ENCODE peak calls at places on chromosomes 1 and 21, in five cellular contexts. M is A549, B is K562, N is HepG2, X is GM12878. I is an unnamed sample.

GRCh38 chr1:4485878-4486277 is 168.5 kb upstream of the AJAP1 start:
- DNase-seq in M (no peak), B (no peak), N (no peak), X (no peak), I (no peak)

GRCh38 chr1:22673486-22674409 is 20.7 kb downstream of the C1QB start:
- DNase-seq in M (peak), B (peak), N (peak), X (no peak), I (no peak)

GRCh38 chr1:27350673-27351540 is 9.1 kb downstream of the SYTL1 start:
- DNase-seq in M (no peak), B (peak), N (peak), X (no peak), I (peak)

GRCh38 chr1:14666376-14666775 is 67.9 kb downstream of the KAZN start:
- DNase-seq in M (no peak), B (no peak), N (no peak), X (no peak), I (no peak)

GRCh38 chr1:58881471-58881994 is 97.7 kb upstream of the JUN start:
- DNase-seq in M (peak), B (peak), N (peak), X (no peak), I (no peak)

GRCh38 chr1:216183427-216183826 is 239.8 kb downstream of the USH2A start:
- DNase-seq in M (no peak), B (no peak), N (no peak), X (no peak), I (no peak)

GRCh38 chr21:25638634-25639166 is 358 bp upstream of the JAM2 start:
- DNase-seq in M (no peak), B (no peak), N (no peak), X (peak), I (no peak)

GRCh38 chr1:24720152-24720551 is 25.1 kb upstream of the CLIC4 start:
- DNase-seq in M (no peak), B (peak), N (peak), X (no peak), I (no peak)

GRCh38 chr1:85361106-85361505 is 84.7 kb upstream of the BCL10 start:
- DNase-seq in M (no peak), B (no peak), N (peak), X (no peak), I (no peak)

GRCh38 chr1:151158311-151158710 is 1.9 kb downstream of the TNFAIP8L2 start:
- DNase-seq in M (no peak), B (no peak), N (no peak), X (no peak), I (no peak)

GRCh38 chr1:33763406-33763805 is 100.5 kb upstream of the HMGB4 start:
- DNase-seq in M (no peak), B (no peak), N (no peak), X (no peak), I (no peak)

GRCh38 chr1:110639724-110640386 is 33.7 kb upstream of the KCNA2 start:
- DNase-seq in M (peak), B (no peak), N (no peak), X (no peak), I (no peak)

DNA sequence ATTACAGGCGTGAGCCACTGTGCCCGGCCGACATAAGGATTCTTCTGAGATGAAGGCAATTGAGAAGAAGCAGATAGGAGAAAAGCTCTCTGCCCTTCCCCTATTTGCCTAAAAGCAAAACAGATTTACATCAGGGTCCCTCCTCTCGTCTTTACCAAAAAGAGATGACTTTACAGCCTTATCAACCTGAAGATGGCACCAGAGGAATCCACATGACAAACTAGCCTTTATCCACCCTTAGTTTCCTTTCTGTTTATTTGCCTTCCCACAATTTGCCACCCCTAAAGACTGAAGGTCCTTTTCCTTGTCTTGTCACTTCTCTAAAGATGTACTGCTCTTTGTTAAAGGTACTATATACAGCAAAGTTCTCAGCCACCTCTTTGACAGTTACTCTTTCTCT is 70.7 kb upstream of the KRTAP19-8 start:
- DNase-seq in M (no peak), B (no peak), N (no peak), X (no peak), I (no peak)
- TF ChIP-seq CTCF in M (no peak), B (no peak), N (peak), X (peak), I (peak)

GRCh38 chr1:237953238-237953637 is 62.5 kb upstream of the ZP4 start:
- DNase-seq in M (peak), B (no peak), N (no peak), X (no peak), I (no peak)
- TF ChIP-seq KDM1A in M (no peak), B (no peak), N (no peak), X (no peak), I (no peak)

GRCh38 chr1:38875811-38876210 is 2.7 kb upstream of the MYCBP start:
- DNase-seq in M (no peak), B (no peak), N (no peak), X (no peak), I (no peak)

GRCh38 chr1:38872401-38873026 is 634 bp downstream of the MYCBP start:
- DNase-seq in M (no peak), B (no peak), N (no peak), X (no peak), I (no peak)

GRCh38 chr1:38870996-38871395 is 2.2 kb downstream of the MYCBP start:
- DNase-seq in M (no peak), B (no peak), N (no peak), X (no peak), I (no peak)

GRCh38 chr1:38873027-38873969 is at the start of gene MYCBP:
- DNase-seq in M (peak), B (peak), N (peak), X (peak), I (peak)
- TF ChIP-seq CTCF in M (no peak), B (peak), N (peak), X (no peak), I (no peak)

DNA sequence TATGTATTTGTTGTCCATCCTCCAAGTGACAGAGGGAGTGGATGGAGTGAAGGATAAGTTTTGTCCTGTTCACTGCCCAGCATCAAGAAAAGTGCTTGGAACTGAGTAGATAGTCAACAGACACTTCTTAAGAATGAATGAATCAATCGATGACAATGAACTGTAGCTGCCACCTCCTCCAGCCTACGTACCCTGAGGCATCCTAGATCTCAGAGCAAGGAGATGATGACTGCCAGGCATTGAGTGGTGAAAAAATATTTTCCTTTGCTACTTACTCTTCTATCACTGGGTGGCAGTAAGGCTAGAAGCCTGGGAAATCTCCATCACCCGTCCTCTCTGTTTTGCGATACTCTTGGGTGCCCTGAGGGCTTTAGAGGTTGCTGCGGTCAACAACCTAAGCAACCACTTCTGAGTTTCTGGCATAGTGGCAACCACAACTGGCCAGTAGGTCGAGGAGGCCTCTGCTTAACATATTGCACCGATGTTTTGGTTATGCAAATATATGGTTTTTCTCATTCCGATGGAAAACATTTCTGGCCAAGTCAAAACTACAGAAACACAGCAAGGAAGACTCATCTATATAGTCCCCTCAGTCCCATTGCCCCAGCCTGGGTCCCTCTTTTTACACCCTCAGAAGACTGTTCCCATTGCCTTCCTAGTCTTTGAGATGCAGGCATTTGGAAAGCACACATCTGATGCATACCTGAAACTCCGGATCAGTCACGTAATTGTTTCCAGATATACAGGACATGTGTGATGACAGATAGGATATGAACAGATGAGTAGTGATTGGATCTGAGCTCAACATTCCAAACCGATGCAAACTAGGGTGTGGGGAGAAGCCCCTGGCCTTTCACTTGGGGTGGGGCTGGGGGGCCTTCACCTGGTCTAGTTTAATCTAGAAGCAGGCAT is 136.8 kb downstream of the RUNX1 start:
- DNase-seq in M (no peak), B (no peak), N (no peak), X (no peak), I (no peak)
- TF ChIP-seq KDM1A in M (no peak), B (no peak), N (no peak), X (no peak), I (no peak)

DNA sequence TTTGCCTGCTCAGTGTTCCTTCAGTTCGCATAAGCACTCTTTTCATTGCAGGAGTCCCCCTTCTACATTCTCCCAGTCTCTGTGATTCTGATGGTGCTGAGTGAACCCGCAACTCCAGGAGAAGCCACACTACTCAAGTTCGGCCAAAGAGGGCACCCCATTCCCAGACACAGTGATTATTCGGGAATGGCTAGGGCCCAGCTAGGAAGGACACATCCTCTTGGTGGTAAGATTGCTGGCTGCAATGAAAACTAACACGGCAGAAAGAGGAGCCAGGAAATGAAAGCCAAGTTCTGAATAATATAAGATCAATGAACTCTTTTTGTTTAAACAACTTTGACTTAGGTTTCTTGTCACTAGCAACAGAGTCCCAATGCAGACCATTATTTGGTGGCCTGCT is 14.9 kb downstream of the CREG1 start:
- DNase-seq in M (peak), B (no peak), N (no peak), X (no peak), I (no peak)
- TF ChIP-seq CTCF in M (no peak), B (no peak), N (no peak), X (no peak), I (peak)

GRCh38 chr1:202192770-202193613 is 607 bp upstream of the LGR6 start:
- DNase-seq in M (peak), B (peak), N (peak), X (no peak), I (peak)
- TF ChIP-seq KDM1A in M (no peak), B (no peak), N (no peak), X (no peak), I (no peak)

DNA sequence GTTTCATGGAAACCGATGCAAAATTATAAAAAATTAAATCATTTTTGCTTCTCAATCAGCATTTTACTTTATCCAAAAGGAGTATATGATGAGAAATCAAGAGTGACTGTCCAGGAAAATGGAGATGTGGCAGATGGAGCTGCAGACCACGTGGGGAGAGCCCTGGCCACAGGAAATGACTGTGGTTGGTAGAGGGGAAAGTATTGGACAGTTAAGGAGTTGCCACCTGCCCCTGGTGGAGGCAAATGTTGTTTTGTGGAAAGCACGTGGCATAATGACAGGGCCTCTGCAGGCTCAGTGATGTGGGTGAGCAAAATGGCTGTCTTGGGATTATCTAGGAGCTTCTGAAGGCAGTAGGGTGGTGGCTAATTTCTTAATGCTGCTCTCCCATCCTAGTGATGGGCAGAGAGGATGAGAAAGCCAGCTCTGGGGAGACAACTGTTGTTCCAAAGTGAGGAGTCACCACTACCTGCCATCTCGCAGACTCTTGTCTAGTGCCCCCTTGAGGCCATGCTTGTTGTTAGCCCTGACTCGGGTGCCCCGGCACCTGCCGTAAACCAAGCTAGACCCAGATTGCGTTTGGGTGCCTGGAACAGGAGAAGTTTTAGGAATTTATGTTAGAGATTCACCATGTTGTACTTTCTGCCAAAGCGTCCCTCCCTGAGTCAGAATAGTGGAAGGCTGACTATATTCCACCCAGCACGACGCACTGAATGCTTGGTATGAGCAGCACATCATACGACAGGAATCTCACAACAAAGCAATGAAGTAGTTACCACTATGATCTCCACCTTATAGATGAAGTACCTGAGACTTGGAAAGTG is 144.0 kb downstream of the ROR1 start:
- DNase-seq in M (peak), B (peak), N (peak), X (no peak), I (peak)
- TF ChIP-seq CTCF in M (peak), B (peak), N (peak), X (peak), I (peak)

DNA sequence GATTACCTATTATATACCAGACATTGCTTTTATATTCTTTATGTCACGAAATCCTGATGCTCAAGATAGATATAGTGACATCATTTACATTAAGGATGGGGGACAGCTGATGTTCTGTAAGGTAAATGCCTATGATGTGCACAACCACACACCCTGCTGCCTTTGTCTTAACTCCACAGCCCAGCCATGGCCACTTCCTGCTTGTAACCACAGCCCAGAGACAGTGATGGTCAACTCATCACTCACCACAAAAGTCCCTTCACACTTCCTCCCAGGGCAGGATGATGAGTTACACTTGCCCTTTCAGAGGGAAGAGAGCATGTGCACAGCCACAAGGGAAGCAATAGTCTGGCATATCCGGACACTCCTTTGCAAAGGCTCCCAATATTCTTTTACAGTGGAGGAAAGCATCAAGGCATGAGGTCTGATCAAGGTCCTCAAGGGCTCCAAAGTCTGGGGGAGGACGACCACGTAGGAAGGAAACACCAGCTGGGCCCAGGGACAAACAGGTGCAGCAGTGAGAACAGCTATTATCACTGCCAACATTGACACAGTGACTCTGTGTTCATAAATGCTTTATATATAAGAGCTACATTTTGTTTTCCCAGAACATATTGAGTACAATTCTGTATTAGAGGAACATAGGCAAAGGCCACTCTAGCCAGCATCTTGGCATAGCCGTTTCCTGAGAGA is 53.8 kb downstream of the PLPP3 start:
- DNase-seq in M (no peak), B (no peak), N (no peak), X (peak), I (no peak)
- TF ChIP-seq KDM1A in M (no peak), B (no peak), N (no peak), X (no peak), I (no peak)

GRCh38 chr1:118300808-118301207 is 115.8 kb upstream of the SPAG17 start:
- DNase-seq in M (no peak), B (no peak), N (no peak), X (no peak), I (no peak)

GRCh38 chr1:118303534-118303933 is 118.5 kb upstream of the SPAG17 start:
- DNase-seq in M (no peak), B (no peak), N (no peak), X (no peak), I (no peak)

GRCh38 chr1:118302145-118302544 is 117.1 kb upstream of the SPAG17 start:
- DNase-seq in M (no peak), B (no peak), N (no peak), X (no peak), I (no peak)

GRCh38 chr1:118304722-118305344 is 119.8 kb upstream of the SPAG17 start:
- DNase-seq in M (no peak), B (no peak), N (no peak), X (no peak), I (no peak)
- TF ChIP-seq CTCF in M (no peak), B (no peak), N (peak), X (peak), I (peak)

GRCh38 chr1:234103198-234103597 is 198.7 kb downstream of the SLC35F3 start:
- DNase-seq in M (no peak), B (no peak), N (no peak), X (no peak), I (no peak)
- TF ChIP-seq KDM1A in M (no peak), B (no peak), N (no peak), X (no peak), I (no peak)